ENCODE peak calls at places on chromosome 5, in seven cellular contexts. One of them, this sample, is unnamed.

GRCh38 chr5:110727025-110727314 is 499 bp upstream of the TMEM232 start:
- DNase-seq in AG08395: no peak
- DNase-seq in uterus: no peak
- DNase-seq in HTR-8/SVneo: no peak
- DNase-seq in breast epithelium: no peak
- DNase-seq in ACHN: peak; percentile 46
- DNase-seq in NCI-H1436: peak; percentile 6
- DNase-seq in this sample: no peak

GRCh38 chr5:143448518-143448917 is 45.0 kb upstream of the NR3C1 start:
- DNase-seq in AG08395: no peak
- DNase-seq in ACHN: no peak
- DNase-seq in uterus: no peak
- DNase-seq in breast epithelium: no peak
- DNase-seq in NCI-H1436: no peak
- DNase-seq in HTR-8/SVneo: no peak
- DNase-seq in this sample: no peak

GRCh38 chr5:141617682-141618029 is 1.1 kb downstream of the DIAPH1 start:
- DNase-seq in AG08395: no peak
- DNase-seq in ACHN: peak; percentile 20
- DNase-seq in breast epithelium: no peak
- DNase-seq in NCI-H1436: no peak
- DNase-seq in HTR-8/SVneo: no peak
- DNase-seq in uterus: no peak
- DNase-seq in this sample: no peak

GRCh38 chr5:31993182-31993961 is 180.7 kb downstream of the GOLPH3 start:
- DNase-seq in HTR-8/SVneo: peak; percentile 80
- DNase-seq in AG08395: peak; percentile 85
- DNase-seq in ACHN: peak; percentile 79
- DNase-seq in NCI-H1436: no peak
- DNase-seq in uterus: no peak
- DNase-seq in breast epithelium: no peak
- DNase-seq in this sample: no peak

GRCh38 chr5:173618927-173619519 is 2.6 kb upstream of the BOD1 start:
- DNase-seq in AG08395: peak; percentile 72
- DNase-seq in breast epithelium: no peak
- DNase-seq in HTR-8/SVneo: peak; percentile 57
- DNase-seq in uterus: peak; percentile 19
- DNase-seq in ACHN: peak; percentile 53
- DNase-seq in NCI-H1436: peak; percentile 33
- DNase-seq in this sample: peak; percentile 37

GRCh38 chr5:125659316-125660071 is 763.7 kb upstream of the GRAMD2B start:
- DNase-seq in HTR-8/SVneo: peak; percentile 5
- DNase-seq in AG08395: no peak
- DNase-seq in NCI-H1436: no peak
- DNase-seq in breast epithelium: no peak
- DNase-seq in ACHN: no peak
- DNase-seq in uterus: peak; percentile 46
- DNase-seq in this sample: no peak

GRCh38 chr5:64644831-64645230 is 45.5 kb upstream of the SHISAL2B start:
- DNase-seq in uterus: no peak
- DNase-seq in breast epithelium: no peak
- DNase-seq in NCI-H1436: no peak
- DNase-seq in HTR-8/SVneo: no peak
- DNase-seq in AG08395: no peak
- DNase-seq in ACHN: no peak
- DNase-seq in this sample: no peak

GRCh38 chr5:7876867-7877266 is 7.9 kb downstream of the MTRR start:
- DNase-seq in uterus: no peak
- DNase-seq in NCI-H1436: no peak
- DNase-seq in AG08395: peak; percentile 62
- DNase-seq in HTR-8/SVneo: no peak
- DNase-seq in breast epithelium: no peak
- DNase-seq in ACHN: peak; percentile 70
- DNase-seq in this sample: peak; percentile 40

GRCh38 chr5:42021119-42021518 is 96.0 kb downstream of the FBXO4 start:
- DNase-seq in uterus: no peak
- DNase-seq in HTR-8/SVneo: no peak
- DNase-seq in breast epithelium: no peak
- DNase-seq in NCI-H1436: no peak
- DNase-seq in ACHN: peak; percentile 14
- DNase-seq in AG08395: peak; percentile 45
- DNase-seq in this sample: peak; percentile 7

GRCh38 chr5:132771559-132771998 is 5.5 kb downstream of the SEPTIN8 start:
- DNase-seq in breast epithelium: no peak
- DNase-seq in ACHN: peak; percentile 80
- DNase-seq in HTR-8/SVneo: no peak
- DNase-seq in uterus: peak; percentile 38
- DNase-seq in NCI-H1436: no peak
- DNase-seq in AG08395: peak; percentile 64
- DNase-seq in this sample: no peak

GRCh38 chr5:74660863-74661262 is 20.3 kb upstream of the ENC1 start:
- DNase-seq in AG08395: no peak
- DNase-seq in breast epithelium: no peak
- DNase-seq in HTR-8/SVneo: no peak
- DNase-seq in NCI-H1436: no peak
- DNase-seq in uterus: no peak
- DNase-seq in ACHN: no peak
- DNase-seq in this sample: no peak

GRCh38 chr5:74116266-74116665 is 490.3 kb downstream of the ARHGEF28 start:
- DNase-seq in NCI-H1436: no peak
- DNase-seq in ACHN: no peak
- DNase-seq in HTR-8/SVneo: no peak
- DNase-seq in breast epithelium: no peak
- DNase-seq in uterus: no peak
- DNase-seq in AG08395: no peak
- DNase-seq in this sample: no peak

GRCh38 chr5:97929383-97929782 is 746.3 kb upstream of the RIOK2 start:
- DNase-seq in uterus: no peak
- DNase-seq in ACHN: no peak
- DNase-seq in AG08395: peak; percentile 4
- DNase-seq in HTR-8/SVneo: no peak
- DNase-seq in breast epithelium: no peak
- DNase-seq in NCI-H1436: no peak
- DNase-seq in this sample: no peak

GRCh38 chr5:10306806-10307205 is 896 bp downstream of the CMBL start:
- DNase-seq in AG08395: no peak
- DNase-seq in breast epithelium: no peak
- DNase-seq in uterus: no peak
- DNase-seq in NCI-H1436: no peak
- DNase-seq in ACHN: no peak
- DNase-seq in HTR-8/SVneo: no peak
- DNase-seq in this sample: no peak

GRCh38 chr5:34410411-34411139 is 245.6 kb upstream of the RAI14 start:
- DNase-seq in AG08395: no peak
- DNase-seq in HTR-8/SVneo: no peak
- DNase-seq in uterus: no peak
- DNase-seq in NCI-H1436: no peak
- DNase-seq in ACHN: no peak
- DNase-seq in breast epithelium: no peak
- DNase-seq in this sample: no peak

GRCh38 chr5:68359699-68360098 is 144.1 kb downstream of the PIK3R1 start:
- DNase-seq in NCI-H1436: no peak
- DNase-seq in uterus: no peak
- DNase-seq in breast epithelium: no peak
- DNase-seq in AG08395: no peak
- DNase-seq in HTR-8/SVneo: no peak
- DNase-seq in ACHN: no peak
- DNase-seq in this sample: no peak

GRCh38 chr5:172766287-172767104 is 4.5 kb downstream of the DUSP1 start:
- DNase-seq in AG08395: peak; percentile 35
- DNase-seq in NCI-H1436: no peak
- DNase-seq in ACHN: peak; percentile 74
- DNase-seq in HTR-8/SVneo: no peak
- DNase-seq in uterus: peak; percentile 85
- DNase-seq in breast epithelium: peak; percentile 82
- DNase-seq in this sample: no peak

GRCh38 chr5:10288600-10289213 is 19.0 kb downstream of the CMBL start:
- DNase-seq in AG08395: no peak
- DNase-seq in NCI-H1436: peak; percentile 97
- DNase-seq in HTR-8/SVneo: no peak
- DNase-seq in breast epithelium: peak; percentile 86
- DNase-seq in ACHN: peak; percentile 68
- DNase-seq in uterus: no peak
- DNase-seq in this sample: no peak

GRCh38 chr5:36239370-36240293 is 2.1 kb downstream of the NADK2 start:
- DNase-seq in AG08395: no peak
- DNase-seq in breast epithelium: no peak
- DNase-seq in uterus: no peak
- DNase-seq in HTR-8/SVneo: no peak
- DNase-seq in NCI-H1436: no peak
- DNase-seq in ACHN: no peak
- DNase-seq in this sample: no peak

GRCh38 chr5:80668016-80668969 is 13.5 kb upstream of the DHFR start:
- DNase-seq in breast epithelium: no peak
- DNase-seq in ACHN: no peak
- DNase-seq in NCI-H1436: no peak
- DNase-seq in uterus: no peak
- DNase-seq in HTR-8/SVneo: no peak
- DNase-seq in AG08395: no peak
- DNase-seq in this sample: no peak

GRCh38 chr5:126624534-126624933 is 23.8 kb downstream of the PHAX start:
- DNase-seq in uterus: no peak
- DNase-seq in breast epithelium: no peak
- DNase-seq in ACHN: peak; percentile 83
- DNase-seq in HTR-8/SVneo: peak; percentile 74
- DNase-seq in NCI-H1436: no peak
- DNase-seq in AG08395: peak; percentile 87
- DNase-seq in this sample: peak; percentile 47

GRCh38 chr5:1801954-1802295 is 718 bp downstream of the NDUFS6 start:
- DNase-seq in breast epithelium: no peak
- DNase-seq in HTR-8/SVneo: no peak
- DNase-seq in NCI-H1436: no peak
- DNase-seq in uterus: no peak
- DNase-seq in ACHN: peak; percentile 15
- DNase-seq in AG08395: no peak
- DNase-seq in this sample: no peak

GRCh38 chr5:121108725-121109124 is 644.6 kb downstream of the PRR16 start:
- DNase-seq in uterus: no peak
- DNase-seq in NCI-H1436: no peak
- DNase-seq in HTR-8/SVneo: no peak
- DNase-seq in AG08395: no peak
- DNase-seq in breast epithelium: no peak
- DNase-seq in ACHN: no peak
- DNase-seq in this sample: no peak

GRCh38 chr5:110371011-110371724 is 355.3 kb downstream of the TMEM232 start:
- DNase-seq in ACHN: no peak
- DNase-seq in AG08395: no peak
- DNase-seq in NCI-H1436: no peak
- DNase-seq in uterus: no peak
- DNase-seq in HTR-8/SVneo: no peak
- DNase-seq in breast epithelium: no peak
- DNase-seq in this sample: no peak

GRCh38 chr5:88666761-88667186 is 216.2 kb downstream of the MEF2C start:
- DNase-seq in AG08395: no peak
- DNase-seq in uterus: no peak
- DNase-seq in ACHN: peak; percentile 36
- DNase-seq in HTR-8/SVneo: no peak
- DNase-seq in NCI-H1436: no peak
- DNase-seq in breast epithelium: no peak
- DNase-seq in this sample: peak; percentile 20